ENCODE peak calls at places on chromosome 16, in seven cellular contexts. J is GM23248, I is prostate gland, P is Peyer's patch, U is right cardiac atrium, O is aorta, Q is tibial artery. N is an unnamed sample.

GRCh38 chr16:30829130-30830071 is 42.4 kb upstream of the ZNF629 start:
- DNase-seq in J (no peak), I (no peak), P (peak; percentile 90), U (no peak), O (no peak), Q (no peak), N (peak; percentile 22)

GRCh38 chr16:67269766-67270165 is 9.6 kb upstream of the PLEKHG4 start:
- DNase-seq in J (peak; percentile 77), I (no peak), P (no peak), U (peak; percentile 14), O (no peak), Q (no peak), N (no peak)

GRCh38 chr16:27841911-27842310 is 221.6 kb downstream of the GSG1L start:
- DNase-seq in J (no peak), I (no peak), P (peak; percentile 1), U (no peak), O (no peak), Q (no peak), N (no peak)

GRCh38 chr16:89256651-89257254 is 39.2 kb downstream of the ZNF778 start:
- DNase-seq in J (peak; percentile 89), I (peak; percentile 26), P (peak; percentile 86), U (peak; percentile 66), O (peak; percentile 72), Q (peak; percentile 45), N (no peak)

GRCh38 chr16:75229172-75230031 is 10.6 kb downstream of the CTRB1 start:
- DNase-seq in J (no peak), I (no peak), P (no peak), U (no peak), O (no peak), Q (no peak), N (no peak)

GRCh38 chr16:14202697-14203096 is 131.6 kb downstream of the MRTFB start:
- DNase-seq in J (peak; percentile 13), I (peak; percentile 19), P (no peak), U (no peak), O (no peak), Q (no peak), N (no peak)

GRCh38 chr16:78102865-78103264 is 3.4 kb downstream of the WWOX start:
- DNase-seq in J (no peak), I (no peak), P (no peak), U (no peak), O (peak; percentile 45), Q (no peak), N (no peak)

GRCh38 chr16:78303946-78304345 is 204.5 kb downstream of the WWOX start:
- DNase-seq in J (peak; percentile 2), I (no peak), P (no peak), U (no peak), O (no peak), Q (peak; percentile 23), N (no peak)

GRCh38 chr16:85387171-85387507 is 226.0 kb upstream of the GSE1 start:
- DNase-seq in J (no peak), I (no peak), P (no peak), U (peak; percentile 36), O (peak; percentile 37), Q (peak; percentile 15), N (no peak)

GRCh38 chr16:21179983-21180365 is 21.5 kb downstream of the LDAF1 start:
- DNase-seq in J (no peak), I (no peak), P (no peak), U (no peak), O (no peak), Q (no peak), N (no peak)

GRCh38 chr16:50665128-50665878 is 15.8 kb downstream of the SNX20 start:
- DNase-seq in J (peak; percentile 87), I (peak; percentile 66), P (peak; percentile 90), U (peak; percentile 88), O (peak; percentile 88), Q (peak; percentile 66), N (peak; percentile 80)

GRCh38 chr16:67013238-67013822 is 15.6 kb upstream of the CBFB start:
- DNase-seq in J (no peak), I (no peak), P (no peak), U (peak; percentile 75), O (no peak), Q (no peak), N (no peak)

GRCh38 chr16:11734025-11734652 is 8.5 kb downstream of the TXNDC11 start:
- DNase-seq in J (no peak), I (no peak), P (no peak), U (no peak), O (no peak), Q (no peak), N (no peak)

GRCh38 chr16:31451681-31452351 is 7.5 kb upstream of the ARMC5 start:
- DNase-seq in J (peak; percentile 89), I (peak; percentile 65), P (peak; percentile 66), U (peak; percentile 72), O (no peak), Q (peak; percentile 34), N (peak; percentile 65)

GRCh38 chr16:79792952-79793351 is 192.4 kb upstream of the MAF start:
- DNase-seq in J (no peak), I (no peak), P (peak; percentile 48), U (no peak), O (no peak), Q (no peak), N (no peak)

DNA sequence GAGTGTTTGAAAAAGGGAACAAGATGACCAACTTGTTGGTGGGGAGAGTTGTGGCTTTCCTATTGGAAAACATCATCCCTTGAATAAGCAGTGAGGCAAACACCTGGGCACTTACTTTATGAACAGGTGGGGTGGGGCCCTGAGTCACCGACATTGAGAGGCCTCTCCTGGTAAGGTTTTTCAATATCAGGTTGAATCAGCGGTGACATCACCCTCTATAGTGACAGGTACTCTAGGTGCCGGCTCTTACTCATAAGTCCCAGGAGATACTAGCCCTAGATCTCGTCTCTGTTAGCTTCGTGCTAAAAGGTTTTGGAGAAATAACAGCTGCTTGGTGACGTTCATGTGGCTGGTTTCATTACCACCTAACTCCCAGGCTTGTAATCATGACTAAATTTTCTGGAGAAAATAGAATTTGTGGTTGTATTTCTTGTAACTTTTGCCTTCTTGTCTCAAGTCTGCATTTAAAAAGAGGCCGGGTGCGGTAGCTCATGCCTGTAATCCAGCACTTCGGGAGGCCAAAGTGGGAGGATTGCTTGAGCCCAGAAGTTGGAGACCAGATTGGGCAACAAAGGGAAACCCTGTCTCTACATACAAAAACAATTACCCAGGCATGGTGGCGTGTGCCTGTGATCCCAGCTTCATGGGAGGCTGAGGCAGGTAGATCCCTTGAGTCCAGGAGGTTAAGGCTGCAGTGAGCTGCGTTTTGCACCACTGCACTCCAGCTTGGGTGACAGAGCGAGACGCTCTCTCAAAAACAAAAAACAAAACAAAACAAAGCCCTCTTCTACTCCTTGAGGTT is 19.4 kb downstream of the CDH1 start:
- DNase-seq in J (no peak), I (peak; percentile 69), P (peak; percentile 93), U (no peak), O (no peak), Q (no peak), N (no peak)
- H3K27me3 ChIP-seq in J (peaks cover 19% of the 10 kb centered on the region), I (no peaks in the 10 kb centered on the region), P (no peaks in the 10 kb centered on the region), U (no peaks in the 10 kb centered on the region), O (no peaks in the 10 kb centered on the region), Q (peaks cover 11% of the 10 kb centered on the region), N (no peaks in the 10 kb centered on the region)

GRCh38 chr16:1167276-1168107 is 14.6 kb downstream of the CACNA1H start:
- DNase-seq in J (no peak), I (no peak), P (no peak), U (no peak), O (no peak), Q (no peak), N (no peak)
- H3K27me3 ChIP-seq in J (no peaks in the 10 kb centered on the region), I (no peaks in the 10 kb centered on the region), P (no peaks in the 10 kb centered on the region), U (no peaks in the 10 kb centered on the region), O (no peaks in the 10 kb centered on the region), Q (no peaks in the 10 kb centered on the region), N (peaks cover 51% of the 10 kb centered on the region)

DNA sequence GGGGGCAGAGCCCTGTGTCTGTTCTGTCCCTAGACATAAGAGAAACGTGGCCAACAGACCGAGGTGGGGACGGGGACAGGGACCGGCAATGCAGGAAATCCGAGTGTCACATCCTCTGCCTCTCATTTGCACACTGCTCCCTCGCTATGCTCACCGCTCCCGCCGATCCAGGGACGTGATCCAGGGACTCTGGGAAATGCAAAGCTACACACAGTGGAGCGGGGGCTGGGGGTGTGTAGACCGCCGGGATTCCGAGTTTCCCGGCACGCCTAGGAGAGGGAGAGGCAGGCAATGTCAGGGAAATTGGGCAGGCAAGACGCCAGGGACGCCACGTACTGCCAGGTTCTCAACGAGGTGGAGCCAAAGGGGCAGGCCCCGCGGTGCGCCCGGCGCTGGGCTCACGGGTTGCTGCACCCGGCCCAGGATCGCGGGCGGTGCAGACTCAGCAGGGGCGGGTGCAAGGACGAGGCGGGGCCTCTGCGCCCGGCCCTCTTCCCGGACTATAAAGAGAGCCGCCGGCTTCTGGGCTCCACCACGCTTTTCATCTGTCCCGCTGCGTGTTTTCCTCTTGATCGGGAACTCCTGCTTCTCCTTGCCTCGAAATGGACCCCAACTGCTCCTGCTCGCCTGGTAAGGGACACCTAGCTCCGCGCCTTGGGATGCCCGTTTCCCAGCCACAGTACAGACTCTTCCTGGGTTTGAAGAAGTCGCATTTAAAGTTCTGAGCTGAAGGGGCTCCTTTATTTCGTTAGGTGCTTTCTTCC is at the start of gene MT1X:
- DNase-seq in J (peak; percentile 97), I (peak; percentile 96), P (peak; percentile 95), U (peak; percentile 97), O (peak; percentile 96), Q (peak; percentile 94), N (peak; percentile 85)
- H3K27me3 ChIP-seq in J (no peaks in the 10 kb centered on the region), I (no peaks in the 10 kb centered on the region), P (no peaks in the 10 kb centered on the region), U (no peaks in the 10 kb centered on the region), O (no peaks in the 10 kb centered on the region), Q (no peaks in the 10 kb centered on the region), N (peaks cover 39% of the 10 kb centered on the region)

DNA sequence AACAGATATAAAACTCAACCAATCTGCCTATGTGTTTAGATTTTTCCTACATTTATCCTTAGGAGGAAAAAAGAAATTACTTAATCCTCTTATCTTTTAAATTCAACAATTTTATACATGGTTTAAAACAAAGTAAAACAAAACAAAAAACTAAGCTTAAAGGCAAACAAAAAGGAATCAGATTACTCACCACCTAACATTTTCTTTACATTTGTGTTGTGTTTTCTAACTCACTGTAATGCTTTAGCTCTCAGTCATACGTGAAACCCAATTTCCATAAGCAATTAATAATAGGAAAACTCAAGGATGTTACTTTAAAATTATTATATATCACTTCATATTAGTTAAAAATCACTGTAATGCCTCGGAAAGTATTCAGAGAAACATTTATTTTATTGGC is 6.7 kb upstream of the IRX5 start:
- DNase-seq in J (no peak), I (no peak), P (no peak), U (no peak), O (no peak), Q (no peak), N (no peak)
- H3K27me3 ChIP-seq in J (no peaks in the 10 kb centered on the region), I (no peaks in the 10 kb centered on the region), P (peaks cover 22% of the 10 kb centered on the region), U (no peaks in the 10 kb centered on the region), O (no peaks in the 10 kb centered on the region), Q (no peaks in the 10 kb centered on the region), N (no peaks in the 10 kb centered on the region)

DNA sequence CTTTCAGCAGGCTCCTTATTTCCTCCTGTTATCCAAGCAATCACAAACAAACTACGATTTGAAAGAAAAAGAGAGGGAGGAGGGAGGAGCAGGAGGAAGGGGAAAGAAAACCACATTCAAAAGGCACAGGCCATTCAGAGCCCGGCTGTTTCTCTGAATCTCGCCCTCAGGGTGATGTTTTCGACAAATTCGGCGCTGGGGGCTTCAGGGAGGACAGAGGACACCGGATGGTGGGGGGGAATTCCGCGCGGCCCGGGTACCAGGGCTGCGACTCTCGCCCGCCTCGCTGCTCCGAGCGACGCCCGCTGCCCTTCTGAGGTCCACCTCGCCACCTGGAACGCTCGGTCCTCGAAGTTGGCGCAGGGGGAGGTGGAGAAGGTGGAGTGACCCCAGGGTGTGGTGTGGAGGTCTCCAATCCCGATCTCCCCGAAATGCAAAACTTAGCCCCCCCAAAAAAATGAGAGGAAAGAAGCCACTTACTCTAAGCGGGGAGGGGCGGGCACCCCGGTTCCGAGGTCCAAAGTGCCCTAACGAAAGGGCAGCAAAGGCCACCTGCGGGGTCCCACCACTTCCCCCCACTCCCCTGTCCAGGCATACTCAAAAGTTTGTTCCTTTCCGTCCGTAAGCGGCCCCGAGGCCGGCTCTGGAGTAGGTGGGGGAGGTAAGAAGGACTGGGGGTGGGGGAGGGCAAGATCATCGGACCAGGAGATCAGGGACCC is 1.2 kb downstream of the TOX3 start:
- DNase-seq in J (no peak), I (no peak), P (peak; percentile 52), U (peak; percentile 35), O (no peak), Q (no peak), N (no peak)
- H3K27me3 ChIP-seq in J (peaks cover 42% of the 10 kb centered on the region), I (no peaks in the 10 kb centered on the region), P (peaks cover 3% of the 10 kb centered on the region), U (peaks cover 16% of the 10 kb centered on the region), O (no peaks in the 10 kb centered on the region), Q (peaks cover 58% of the 10 kb centered on the region), N (no peaks in the 10 kb centered on the region)

N was measured in K562.